ENCODE peak calls at places on chromosomes 1 and 21, in seven cellular contexts. One of them, this sample, is unnamed.

GRCh38 chr1:160625725-160626498 is 20.9 kb downstream of the SLAMF1 start:
- DNase-seq in lower leg skin: no peak
- DNase-seq in IMR-90: no peak
- DNase-seq in Calu3: no peak
- DNase-seq in fibroblast of mammary gland: no peak
- DNase-seq in nephron progenitor cell: no peak
- DNase-seq in coronary artery: no peak
- DNase-seq in this sample: no peak

GRCh38 chr1:54112969-54113368 is 39.8 kb downstream of the CDCP2 start:
- DNase-seq in fibroblast of mammary gland: no peak
- DNase-seq in nephron progenitor cell: no peak
- DNase-seq in IMR-90: no peak
- DNase-seq in coronary artery: no peak
- DNase-seq in lower leg skin: no peak
- DNase-seq in Calu3: no peak
- DNase-seq in this sample: no peak

GRCh38 chr1:154951901-154952657 is 3.8 kb downstream of the PBXIP1 start:
- DNase-seq in fibroblast of mammary gland: no peak
- DNase-seq in IMR-90: no peak
- DNase-seq in lower leg skin: no peak
- DNase-seq in coronary artery: no peak
- DNase-seq in nephron progenitor cell: peak; percentile 32
- DNase-seq in Calu3: no peak
- DNase-seq in this sample: no peak

GRCh38 chr1:74412244-74412643 is 100.2 kb downstream of the LRRC53 start:
- DNase-seq in IMR-90: peak; percentile 20
- DNase-seq in Calu3: no peak
- DNase-seq in nephron progenitor cell: no peak
- DNase-seq in fibroblast of mammary gland: no peak
- DNase-seq in lower leg skin: no peak
- DNase-seq in coronary artery: no peak
- DNase-seq in this sample: no peak

GRCh38 chr21:17513214-17514123 is 626 bp downstream of the CXADR start:
- DNase-seq in lower leg skin: peak; percentile 85
- DNase-seq in coronary artery: no peak
- DNase-seq in IMR-90: no peak
- DNase-seq in Calu3: peak; percentile 32
- DNase-seq in nephron progenitor cell: peak; percentile 62
- DNase-seq in fibroblast of mammary gland: peak; percentile 16
- DNase-seq in this sample: no peak

GRCh38 chr1:9308236-9308635 is 15.5 kb downstream of the SPSB1 start:
- DNase-seq in fibroblast of mammary gland: no peak
- DNase-seq in nephron progenitor cell: no peak
- DNase-seq in IMR-90: no peak
- DNase-seq in coronary artery: no peak
- DNase-seq in Calu3: no peak
- DNase-seq in lower leg skin: no peak
- DNase-seq in this sample: no peak

GRCh38 chr1:160221089-160221488 is 15.9 kb downstream of the PEA15 start:
- DNase-seq in Calu3: no peak
- DNase-seq in IMR-90: no peak
- DNase-seq in coronary artery: no peak
- DNase-seq in fibroblast of mammary gland: no peak
- DNase-seq in lower leg skin: no peak
- DNase-seq in nephron progenitor cell: no peak
- DNase-seq in this sample: no peak

GRCh38 chr1:83999316-83999819 is 436 bp upstream of the TTLL7 start:
- DNase-seq in nephron progenitor cell: no peak
- DNase-seq in fibroblast of mammary gland: peak; percentile 63
- DNase-seq in IMR-90: peak; percentile 69
- DNase-seq in coronary artery: peak; percentile 88
- DNase-seq in Calu3: peak; percentile 79
- DNase-seq in lower leg skin: peak; percentile 89
- DNase-seq in this sample: no peak

GRCh38 chr1:244231193-244231571 is 180.1 kb downstream of the ZBTB18 start:
- DNase-seq in coronary artery: no peak
- DNase-seq in lower leg skin: no peak
- DNase-seq in fibroblast of mammary gland: peak; percentile 43
- DNase-seq in Calu3: peak; percentile 14
- DNase-seq in IMR-90: no peak
- DNase-seq in nephron progenitor cell: no peak
- DNase-seq in this sample: no peak

GRCh38 chr21:16588433-16588860 is 858.7 kb downstream of the USP25 start:
- DNase-seq in Calu3: no peak
- DNase-seq in fibroblast of mammary gland: peak; percentile 90
- DNase-seq in IMR-90: peak; percentile 84
- DNase-seq in lower leg skin: peak; percentile 94
- DNase-seq in coronary artery: peak; percentile 76
- DNase-seq in nephron progenitor cell: peak; percentile 61
- DNase-seq in this sample: no peak

GRCh38 chr1:218479436-218480115 is 134.4 kb downstream of the TGFB2 start:
- DNase-seq in nephron progenitor cell: no peak
- DNase-seq in fibroblast of mammary gland: peak; percentile 35
- DNase-seq in Calu3: no peak
- DNase-seq in IMR-90: peak; percentile 74
- DNase-seq in lower leg skin: no peak
- DNase-seq in coronary artery: no peak
- DNase-seq in this sample: no peak

GRCh38 chr1:145927916-145928647 is 798 bp upstream of the RBM8A start:
- DNase-seq in nephron progenitor cell: no peak
- DNase-seq in fibroblast of mammary gland: no peak
- DNase-seq in Calu3: no peak
- DNase-seq in IMR-90: no peak
- DNase-seq in lower leg skin: no peak
- DNase-seq in coronary artery: no peak
- DNase-seq in this sample: no peak

GRCh38 chr1:236064674-236065508 is at the start of gene NID1:
- DNase-seq in coronary artery: peak; percentile 96
- DNase-seq in Calu3: peak; percentile 68
- DNase-seq in IMR-90: peak; percentile 79
- DNase-seq in fibroblast of mammary gland: peak; percentile 81
- DNase-seq in lower leg skin: peak; percentile 96
- DNase-seq in nephron progenitor cell: peak; percentile 88
- DNase-seq in this sample: peak; percentile 23

DNA sequence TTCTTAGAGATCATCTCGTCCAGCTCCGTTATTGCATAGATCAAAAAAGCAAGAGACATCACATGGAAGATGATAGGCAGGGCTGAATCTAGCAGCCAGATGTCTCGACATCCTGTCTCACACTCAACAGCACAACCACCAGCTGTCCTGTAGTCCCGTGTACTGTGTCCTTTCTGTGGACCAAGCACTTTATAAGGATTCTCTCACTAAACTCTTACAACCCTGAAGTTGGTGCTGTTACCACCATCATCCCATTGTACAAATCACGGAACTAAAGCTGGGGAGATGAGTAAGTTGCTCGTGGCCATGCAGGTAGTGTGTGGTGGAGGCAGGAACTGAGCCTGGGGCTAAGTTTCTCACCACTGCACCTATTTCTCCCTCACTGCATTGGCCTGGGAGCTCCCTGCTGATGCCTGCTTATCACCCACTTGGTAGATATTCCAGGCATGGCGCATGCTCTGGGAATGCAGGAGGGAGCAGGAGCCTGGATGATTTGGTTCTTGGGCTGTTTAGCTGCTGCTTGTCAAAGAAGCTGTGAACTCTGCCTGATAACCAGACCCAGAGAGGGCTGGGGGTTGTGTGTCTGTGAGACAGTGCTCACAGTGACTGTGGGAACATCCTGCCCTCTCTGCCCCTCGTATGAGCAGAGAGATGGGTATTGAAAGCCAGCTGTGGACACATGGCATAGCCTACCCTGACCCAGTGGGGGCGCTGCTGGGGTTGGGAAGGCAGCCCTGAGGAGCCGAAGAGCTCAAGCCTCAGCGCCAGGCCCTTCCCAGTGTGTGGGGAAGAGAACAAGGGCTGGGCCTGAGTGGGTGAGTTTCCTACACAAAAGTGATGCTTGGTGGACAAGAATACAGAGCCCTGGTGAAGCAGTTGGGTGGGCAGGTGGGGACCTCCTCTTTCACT is 13.6 kb downstream of the PPFIA4 start:
- DNase-seq in fibroblast of mammary gland: no peak
- DNase-seq in Calu3: peak; percentile 26
- DNase-seq in lower leg skin: peak; percentile 82
- DNase-seq in coronary artery: peak; percentile 24
- DNase-seq in IMR-90: no peak
- DNase-seq in nephron progenitor cell: peak; percentile 41
- DNase-seq in this sample: no peak
- TF ChIP-seq CTCF in fibroblast of mammary gland: peak; percentile 22
- TF ChIP-seq CTCF in Calu3: no peak
- TF ChIP-seq CTCF in lower leg skin: no peak
- TF ChIP-seq CTCF in coronary artery: no peak
- TF ChIP-seq CTCF in IMR-90: peak; percentile 21
- TF ChIP-seq CTCF in nephron progenitor cell: no peak
- TF ChIP-seq CTCF in this sample: peak; percentile 38

GRCh38 chr1:81391100-81391828 is 409.5 kb upstream of the ADGRL2 start:
- DNase-seq in coronary artery: no peak
- DNase-seq in Calu3: no peak
- DNase-seq in IMR-90: peak; percentile 31
- DNase-seq in fibroblast of mammary gland: no peak
- DNase-seq in lower leg skin: no peak
- DNase-seq in nephron progenitor cell: no peak
- DNase-seq in this sample: no peak

GRCh38 chr1:81388435-81388834 is 412.3 kb upstream of the ADGRL2 start:
- DNase-seq in fibroblast of mammary gland: no peak
- DNase-seq in Calu3: no peak
- DNase-seq in nephron progenitor cell: no peak
- DNase-seq in IMR-90: no peak
- DNase-seq in lower leg skin: no peak
- DNase-seq in coronary artery: no peak
- DNase-seq in this sample: no peak

GRCh38 chr1:81387446-81387845 is 413.3 kb upstream of the ADGRL2 start:
- DNase-seq in IMR-90: no peak
- DNase-seq in Calu3: no peak
- DNase-seq in lower leg skin: no peak
- DNase-seq in coronary artery: no peak
- DNase-seq in nephron progenitor cell: no peak
- DNase-seq in fibroblast of mammary gland: no peak
- DNase-seq in this sample: no peak
- TF ChIP-seq CTCF in IMR-90: no peak
- TF ChIP-seq CTCF in Calu3: no peak
- TF ChIP-seq CTCF in lower leg skin: no peak
- TF ChIP-seq CTCF in coronary artery: no peak
- TF ChIP-seq CTCF in nephron progenitor cell: no peak
- TF ChIP-seq CTCF in fibroblast of mammary gland: no peak
- TF ChIP-seq CTCF in this sample: no peak

GRCh38 chr1:231879296-231879695 is 252.7 kb downstream of the DISC1 start:
- DNase-seq in lower leg skin: no peak
- DNase-seq in fibroblast of mammary gland: no peak
- DNase-seq in Calu3: no peak
- DNase-seq in coronary artery: no peak
- DNase-seq in IMR-90: no peak
- DNase-seq in nephron progenitor cell: no peak
- DNase-seq in this sample: no peak

GRCh38 chr1:231878737-231879136 is 252.1 kb downstream of the DISC1 start:
- DNase-seq in lower leg skin: no peak
- DNase-seq in IMR-90: no peak
- DNase-seq in nephron progenitor cell: no peak
- DNase-seq in coronary artery: no peak
- DNase-seq in Calu3: no peak
- DNase-seq in fibroblast of mammary gland: no peak
- DNase-seq in this sample: no peak

GRCh38 chr1:231885209-231885854 is 258.7 kb downstream of the DISC1 start:
- DNase-seq in nephron progenitor cell: no peak
- DNase-seq in lower leg skin: no peak
- DNase-seq in fibroblast of mammary gland: no peak
- DNase-seq in Calu3: no peak
- DNase-seq in coronary artery: no peak
- DNase-seq in IMR-90: peak; percentile 79
- DNase-seq in this sample: no peak

GRCh38 chr1:231883382-231883781 is 256.8 kb downstream of the DISC1 start:
- DNase-seq in coronary artery: no peak
- DNase-seq in Calu3: no peak
- DNase-seq in nephron progenitor cell: no peak
- DNase-seq in IMR-90: no peak
- DNase-seq in lower leg skin: no peak
- DNase-seq in fibroblast of mammary gland: no peak
- DNase-seq in this sample: no peak
- TF ChIP-seq CTCF in coronary artery: no peak
- TF ChIP-seq CTCF in Calu3: no peak
- TF ChIP-seq CTCF in nephron progenitor cell: no peak
- TF ChIP-seq CTCF in IMR-90: no peak
- TF ChIP-seq CTCF in lower leg skin: no peak
- TF ChIP-seq CTCF in fibroblast of mammary gland: no peak
- TF ChIP-seq CTCF in this sample: no peak

GRCh38 chr1:50959913-50960844 is at the start of gene FAF1:
- DNase-seq in IMR-90: peak; percentile 95
- DNase-seq in coronary artery: peak; percentile 98
- DNase-seq in fibroblast of mammary gland: peak; percentile 95
- DNase-seq in Calu3: peak; percentile 98
- DNase-seq in lower leg skin: peak; percentile 99
- DNase-seq in nephron progenitor cell: peak; percentile 96
- DNase-seq in this sample: peak; percentile 98
- TF ChIP-seq CTCF in IMR-90: peak; percentile 21
- TF ChIP-seq CTCF in coronary artery: no peak
- TF ChIP-seq CTCF in fibroblast of mammary gland: peak; percentile 11
- TF ChIP-seq CTCF in Calu3: peak; percentile 51
- TF ChIP-seq CTCF in lower leg skin: no peak
- TF ChIP-seq CTCF in nephron progenitor cell: no peak
- TF ChIP-seq CTCF in this sample: no peak

This sample was measured in natural killer cell.